ENCODE peak calls at places on chromosomes 1 and 21, in eight cellular contexts. J is AG04450; A is mammary epithelial cell; Q is effector CD8-positive, alpha-beta T cell; M is PC-9; X is activated CD4-positive, alpha-beta T cell treated with anti-CD3 and anti-CD28 coated beads, Interleukin-2, amount 10 ng/mL, durations not matched to agents 7 days and 5 days; D is NCI-H1694; F is stimulated activated CD4-positive, alpha-beta T cell treated with anti-CD3 and anti-CD28 coated beads, Interleukin-4, amount 100 ng/mL, for 4 hours. V is an unnamed sample.

GRCh38 chr1:87439821-87440220 is 111.1 kb downstream of the LMO4 start:
- DNase-seq in D (no peak), F (no peak), Q (no peak), X (no peak), M (no peak), A (peak), J (no peak), V (no peak)

GRCh38 chr1:209723761-209724693 is 19.4 kb downstream of the HSD11B1 start:
- DNase-seq in M (no peak), A (no peak), F (peak), D (no peak), Q (no peak), X (peak), J (no peak), V (no peak)

GRCh38 chr1:198725090-198725489 is 86.2 kb downstream of the PTPRC start:
- DNase-seq in Q (no peak), D (no peak), A (no peak), X (no peak), J (no peak), M (no peak), F (no peak), V (no peak)

GRCh38 chr1:31765041-31765467 is 914 bp upstream of the ADGRB2 start:
- DNase-seq in F (no peak), X (no peak), Q (no peak), A (no peak), D (peak), J (no peak), M (peak), V (peak)

GRCh38 chr1:43074244-43074643 is 97.8 kb downstream of the EBNA1BP2 start:
- DNase-seq in X (no peak), A (no peak), M (peak), F (no peak), Q (no peak), J (no peak), D (no peak), V (no peak)

GRCh38 chr1:185439727-185440415 is 122.8 kb upstream of the IVNS1ABP start:
- DNase-seq in X (peak), M (peak), F (no peak), J (peak), A (peak), Q (no peak), D (no peak), V (no peak)

GRCh38 chr1:29332204-29332603 is 95.9 kb downstream of the PTPRU start:
- DNase-seq in M (peak), A (peak), X (peak), F (no peak), D (no peak), J (no peak), Q (no peak), V (no peak)

GRCh38 chr21:28283652-28284490 is 708.8 kb downstream of the LTN1 start:
- DNase-seq in F (no peak), D (no peak), J (peak), A (no peak), Q (no peak), X (no peak), M (peak), V (no peak)

GRCh38 chr1:24294757-24295371 is 24.3 kb upstream of the GRHL3 start:
- DNase-seq in D (no peak), M (peak), X (no peak), A (peak), Q (no peak), J (no peak), F (no peak), V (no peak)

V was measured in NCI-H2171.